ENCODE peak calls at places on chromosome 22, in six cellular contexts. One of them, this sample, is unnamed.

GRCh38 chr22:42086051-42086450 is 4.5 kb downstream of the NDUFA6 start:
- DNase-seq in NCI-H345: no peak
- DNase-seq in ACHN: no peak
- DNase-seq in Caki2: no peak
- DNase-seq in cortex of kidney: no peak
- DNase-seq in tibial nerve: no peak
- DNase-seq in this sample: peak

GRCh38 chr22:31838917-31839316 is 85.1 kb downstream of the DEPDC5 start:
- DNase-seq in Caki2: no peak
- DNase-seq in ACHN: no peak
- DNase-seq in tibial nerve: no peak
- DNase-seq in cortex of kidney: no peak
- DNase-seq in NCI-H345: no peak
- DNase-seq in this sample: no peak

GRCh38 chr22:50262460-50262911 is 1.0 kb upstream of the MAPK12 start:
- DNase-seq in NCI-H345: no peak
- DNase-seq in cortex of kidney: no peak
- DNase-seq in ACHN: peak
- DNase-seq in Caki2: peak
- DNase-seq in tibial nerve: no peak
- DNase-seq in this sample: no peak

GRCh38 chr22:50711446-50712340 is 26.3 kb upstream of the ACR start:
- DNase-seq in ACHN: no peak
- DNase-seq in tibial nerve: no peak
- DNase-seq in NCI-H345: no peak
- DNase-seq in cortex of kidney: no peak
- DNase-seq in Caki2: no peak
- DNase-seq in this sample: no peak

GRCh38 chr22:12601870-12602779 is 2925.9 kb upstream of the OR11H1 start:
- DNase-seq in ACHN: no peak
- DNase-seq in NCI-H345: no peak
- DNase-seq in tibial nerve: no peak
- DNase-seq in Caki2: no peak
- DNase-seq in cortex of kidney: no peak
- DNase-seq in this sample: no peak

GRCh38 chr22:24751518-24751917 is 23.0 kb downstream of the PIWIL3 start:
- DNase-seq in tibial nerve: no peak
- DNase-seq in NCI-H345: no peak
- DNase-seq in Caki2: no peak
- DNase-seq in cortex of kidney: no peak
- DNase-seq in ACHN: no peak
- DNase-seq in this sample: no peak

GRCh38 chr22:37918149-37918548 is 12.1 kb downstream of the MICALL1 start:
- DNase-seq in NCI-H345: no peak
- DNase-seq in ACHN: no peak
- DNase-seq in Caki2: no peak
- DNase-seq in cortex of kidney: no peak
- DNase-seq in tibial nerve: no peak
- DNase-seq in this sample: no peak

GRCh38 chr22:32722441-32722840 is 79.1 kb upstream of the TIMP3 start:
- DNase-seq in Caki2: no peak
- DNase-seq in cortex of kidney: no peak
- DNase-seq in tibial nerve: no peak
- DNase-seq in ACHN: no peak
- DNase-seq in NCI-H345: no peak
- DNase-seq in this sample: no peak

GRCh38 chr22:19289475-19290161 is 1.9 kb downstream of the CLTCL1 start:
- DNase-seq in Caki2: no peak
- DNase-seq in NCI-H345: no peak
- DNase-seq in ACHN: peak
- DNase-seq in tibial nerve: no peak
- DNase-seq in cortex of kidney: no peak
- DNase-seq in this sample: no peak

GRCh38 chr22:24694971-24695928 is 79.3 kb downstream of the PIWIL3 start:
- DNase-seq in cortex of kidney: no peak
- DNase-seq in NCI-H345: no peak
- DNase-seq in tibial nerve: no peak
- DNase-seq in ACHN: no peak
- DNase-seq in Caki2: no peak
- DNase-seq in this sample: no peak

GRCh38 chr22:31952459-31952858 is 8.1 kb downstream of the YWHAH start:
- DNase-seq in Caki2: peak
- DNase-seq in ACHN: peak
- DNase-seq in cortex of kidney: no peak
- DNase-seq in NCI-H345: no peak
- DNase-seq in tibial nerve: no peak
- DNase-seq in this sample: no peak

This sample was measured in suprapubic skin.